ENCODE peak calls at places on chromosome 3, in nine cellular contexts. K is neural progenitor cell, P is spleen, I is Panc1, X is fibroblast of lung, G is mucosa of descending colon, F is foreskin keratinocyte, E is left ventricle myocardium inferior, S is adipocyte. V is an unnamed sample. For H3K4me1, the result is how much of the 10 kb centered on the place peaks cover.

GRCh38 chr3:133547432-133548041 is 25.9 kb upstream of the CDV3 start:
- DNase-seq in S (peak), I (no peak), G (peak), F (no peak), E (peak), X (peak), K (no peak), P (no peak), V (peak)

GRCh38 chr3:58754074-58754473 is 87.5 kb upstream of the FAM3D start:
- DNase-seq in F (no peak), E (no peak), I (no peak), S (no peak), X (no peak), K (no peak), P (no peak), G (no peak), V (no peak)

GRCh38 chr3:196246612-196247308 is 30.4 kb downstream of the SLC51A start:
- DNase-seq in I (no peak), K (no peak), P (no peak), S (no peak), X (peak), E (no peak), F (peak), G (no peak), V (no peak)

GRCh38 chr3:124928333-124929202 is 6.0 kb downstream of the MUC13 start:
- DNase-seq in E (peak), P (no peak), I (peak), K (peak), X (peak), G (peak), F (no peak), S (peak), V (peak)

GRCh38 chr3:95923496-95924210 is 890.7 kb upstream of the EPHA6 start:
- DNase-seq in K (no peak), S (peak), X (peak), P (no peak), G (peak), F (peak), E (no peak), I (no peak), V (no peak)

GRCh38 chr3:43153189-43154083 is 47.6 kb upstream of the POMGNT2 start:
- DNase-seq in X (peak), P (no peak), E (peak), G (peak), I (no peak), K (peak), S (peak), F (no peak), V (peak)

GRCh38 chr3:39124876-39125836 is 17.7 kb downstream of the TTC21A start:
- DNase-seq in X (peak), K (peak), G (peak), I (no peak), S (peak), E (no peak), F (no peak), P (peak), V (peak)

GRCh38 chr3:47527952-47528718 is 14.6 kb upstream of the ELP6 start:
- DNase-seq in S (no peak), P (no peak), F (no peak), I (no peak), K (no peak), E (no peak), G (no peak), X (peak), V (no peak)

GRCh38 chr3:55364426-55364825 is 122.7 kb downstream of the WNT5A start:
- DNase-seq in K (no peak), X (peak), F (no peak), G (no peak), S (peak), E (no peak), I (no peak), P (no peak), V (no peak)

GRCh38 chr3:105970283-105970682 is 101.5 kb upstream of the CBLB start:
- DNase-seq in S (peak), P (no peak), X (peak), K (no peak), E (no peak), I (no peak), F (peak), G (no peak), V (no peak)

GRCh38 chr3:12591456-12591855 is 34.6 kb downstream of the MKRN2 start:
- DNase-seq in F (no peak), K (no peak), S (no peak), P (no peak), G (no peak), X (no peak), E (no peak), I (no peak), V (no peak)

GRCh38 chr3:29255854-29256696 is 24.8 kb upstream of the RBMS3 start:
- DNase-seq in K (no peak), I (no peak), S (no peak), G (no peak), P (no peak), E (no peak), X (peak), F (no peak), V (no peak)

GRCh38 chr3:45644467-45645201 is 44.6 kb upstream of the SACM1L start:
- DNase-seq in I (peak), X (peak), F (peak), G (no peak), E (no peak), P (no peak), S (peak), K (no peak), V (no peak)

GRCh38 chr3:149657458-149657795 is 398 bp downstream of the WWTR1 start:
- DNase-seq in G (peak), X (peak), E (peak), K (peak), P (peak), S (peak), F (no peak), I (no peak), V (no peak)

GRCh38 chr3:13851091-13851849 is 28.6 kb downstream of the WNT7A start:
- DNase-seq in S (no peak), I (no peak), K (no peak), F (no peak), E (no peak), P (peak), G (no peak), X (no peak), V (no peak)
- H3K4me1 ChIP-seq in S (under half), I (under half), K (under half), F (half or more), E (under half), P (under half), G (under half), X (under half), V (under half)

DNA sequence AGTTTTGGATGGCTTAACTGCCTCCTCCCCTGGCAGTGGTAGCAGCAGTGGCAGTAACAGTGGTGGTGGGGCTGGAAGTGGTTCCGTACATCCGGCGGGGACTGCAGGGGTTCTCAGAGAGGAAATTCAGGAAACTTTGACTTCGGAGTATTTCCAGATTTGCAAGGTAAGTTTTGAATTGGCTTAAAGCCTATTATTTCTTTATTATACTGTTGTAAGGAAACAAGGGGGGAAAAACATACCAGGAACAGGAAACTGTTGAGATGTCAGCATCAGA is 1.5 kb downstream of the STXBP5L start:
- DNase-seq in X (no peak), K (peak), I (no peak), P (no peak), G (no peak), F (no peak), S (no peak), E (no peak), V (no peak)
- H3K4me1 ChIP-seq in X (under half), K (under half), I (under half), P (under half), G (under half), F (under half), S (under half), E (under half), V (under half)

DNA sequence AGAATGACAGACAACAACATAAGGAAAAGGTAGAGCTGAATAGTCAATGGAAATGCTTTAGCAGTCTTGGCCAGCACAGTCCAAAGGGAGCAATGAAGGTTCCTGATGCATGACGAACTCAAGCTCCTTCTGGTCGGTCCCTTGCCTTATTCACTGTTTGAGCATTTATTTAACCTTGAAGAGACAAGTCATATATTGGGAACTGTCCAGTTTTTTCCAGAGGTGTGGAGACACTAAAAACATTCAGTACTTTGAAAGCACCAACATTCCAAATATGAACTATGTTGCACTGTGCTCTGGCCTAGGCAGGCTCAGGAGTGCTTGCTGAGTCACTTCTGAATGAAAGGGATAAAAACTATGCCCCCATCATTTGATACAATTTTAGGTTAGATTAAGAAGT is 384.8 kb downstream of the MECOM start:
- DNase-seq in X (peak), P (no peak), G (no peak), S (no peak), K (no peak), I (no peak), E (no peak), F (no peak), V (no peak)
- H3K4me1 ChIP-seq in X (under half), P (under half), G (under half), S (under half), K (under half), I (under half), E (under half), F (under half), V (under half)

DNA sequence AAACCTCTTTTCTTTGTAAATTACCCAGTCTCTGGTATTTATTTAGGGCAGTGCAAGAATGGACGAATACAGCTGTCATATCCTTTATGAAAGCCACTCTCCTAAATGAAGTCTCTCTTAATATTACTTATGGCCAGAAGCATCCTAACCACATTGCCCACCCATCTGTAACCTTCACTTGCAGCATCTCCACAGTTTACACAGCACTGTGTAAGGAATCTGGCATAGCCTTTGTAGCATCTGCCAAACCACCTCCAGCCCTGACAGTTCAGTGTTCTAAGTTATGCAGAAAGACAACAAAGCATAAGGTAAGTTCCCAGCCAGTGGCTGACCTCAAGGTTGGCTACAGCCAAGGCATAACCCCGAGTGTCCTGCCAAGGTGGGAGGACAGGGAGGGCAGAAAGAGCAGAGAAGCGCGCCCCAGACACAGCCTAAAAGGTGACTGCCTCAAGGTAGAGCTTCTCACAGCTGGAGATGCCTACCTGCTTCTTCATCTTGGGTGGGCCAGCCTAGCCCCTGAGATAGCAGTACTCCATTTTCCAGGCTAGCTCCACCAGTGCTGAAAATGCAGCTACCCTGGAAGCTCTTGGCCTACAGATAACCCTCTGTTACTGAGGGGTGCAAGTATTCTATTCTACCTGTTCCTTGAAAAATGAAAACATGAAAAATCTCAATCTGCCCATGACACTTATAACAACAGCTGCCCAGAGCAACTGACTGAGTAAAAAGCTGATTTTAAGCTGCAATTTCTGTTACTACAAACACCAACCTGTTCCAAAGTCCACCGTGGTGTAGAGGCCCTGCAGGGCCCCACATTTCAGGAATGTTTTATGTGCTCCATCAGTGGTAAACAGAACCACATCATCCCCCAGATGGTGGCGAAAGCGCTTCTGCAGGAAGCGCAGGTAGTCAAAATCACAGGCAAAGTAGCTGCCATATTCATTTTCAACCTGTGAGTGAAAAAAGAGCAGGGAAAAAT is 39.3 kb downstream of the GLB1 start:
- DNase-seq in G (no peak), S (no peak), I (no peak), K (no peak), F (no peak), P (no peak), X (peak), E (no peak), V (no peak)
- H3K4me1 ChIP-seq in G (under half), S (under half), I (under half), K (under half), F (under half), P (half or more), X (under half), E (under half), V (under half)

DNA sequence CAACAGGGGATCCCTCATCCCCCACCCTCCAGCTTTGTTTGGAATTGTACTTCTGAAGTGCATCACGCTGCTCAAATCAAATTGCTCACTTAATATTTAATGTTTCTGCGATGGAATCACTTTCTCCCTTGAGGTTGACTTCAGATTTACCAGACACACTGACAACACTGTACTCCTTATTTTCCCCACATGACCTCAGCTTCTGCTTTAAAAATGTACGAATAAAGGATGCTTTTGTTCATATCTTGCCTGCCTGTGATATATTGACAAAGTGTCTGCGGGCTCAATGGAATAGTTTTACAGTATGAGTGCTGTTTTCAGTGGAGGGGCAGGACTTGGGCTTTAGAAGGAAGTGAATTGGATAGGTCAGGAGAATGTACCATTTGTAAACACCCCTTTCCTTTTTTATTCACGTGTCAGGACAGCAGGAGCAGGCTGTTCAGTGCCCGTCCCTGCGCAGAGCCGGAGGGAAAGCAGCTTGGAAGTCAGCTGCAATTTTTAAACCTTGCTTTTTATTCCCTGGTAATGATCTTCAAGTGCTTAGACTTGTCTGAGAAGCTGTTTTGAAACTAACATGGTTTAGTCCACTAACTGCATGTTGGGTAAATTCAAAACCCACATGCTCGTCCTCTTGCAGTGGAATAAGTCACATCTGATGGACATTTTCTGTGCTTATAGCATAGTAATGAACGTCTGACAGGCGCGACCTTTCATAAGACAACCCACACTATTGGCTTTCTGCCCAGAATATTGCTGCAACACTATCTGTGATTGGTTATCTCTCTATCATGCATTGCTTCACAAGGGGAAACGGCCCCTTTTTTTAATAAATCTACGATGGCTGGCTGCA is 29.9 kb downstream of the MBNL1 start:
- DNase-seq in P (no peak), X (peak), S (peak), E (peak), F (peak), G (peak), K (peak), I (peak), V (peak)
- H3K4me1 ChIP-seq in P (half or more), X (under half), S (under half), E (half or more), F (under half), G (half or more), K (under half), I (half or more), V (half or more)

DNA sequence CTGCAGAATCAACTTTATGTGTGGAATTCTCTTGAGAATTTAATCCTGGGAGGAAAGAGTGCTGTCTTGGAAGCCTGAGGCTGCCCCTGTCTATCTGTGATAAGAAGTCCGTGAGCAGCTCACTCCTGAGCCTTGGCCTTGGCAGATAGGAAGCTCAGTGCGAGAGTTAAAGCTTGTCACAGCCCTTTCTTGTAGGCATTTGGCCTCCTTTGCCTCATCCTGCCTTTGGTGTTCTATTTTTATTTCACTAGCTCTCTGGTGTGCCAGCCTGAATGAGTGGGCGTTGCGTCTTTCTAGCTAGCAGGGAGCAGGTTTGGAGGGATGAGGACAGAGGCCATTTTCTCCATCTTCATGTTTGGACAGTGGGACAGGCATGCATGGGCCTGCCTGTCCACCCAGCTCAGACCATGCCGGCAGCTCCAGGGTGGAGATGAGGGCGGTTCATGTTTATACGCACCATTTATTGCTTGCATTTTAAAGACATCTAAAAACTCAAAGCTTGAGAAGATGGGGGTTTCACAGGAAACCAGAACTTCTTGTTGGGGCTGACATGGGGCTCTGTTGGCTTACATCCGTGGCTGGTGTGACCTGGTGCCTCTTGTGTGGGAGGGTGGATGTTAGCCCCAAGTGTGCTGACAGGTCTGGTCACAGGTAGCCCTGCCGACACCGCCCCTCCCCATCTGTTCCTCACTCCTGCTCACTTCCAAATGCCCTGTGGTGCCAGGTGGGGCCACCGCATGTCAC is 29.8 kb downstream of the IRAK2 start:
- DNase-seq in I (no peak), F (peak), K (no peak), P (peak), E (no peak), X (no peak), S (peak), G (no peak), V (no peak)
- H3K4me1 ChIP-seq in I (half or more), F (half or more), K (under half), P (half or more), E (half or more), X (under half), S (half or more), G (half or more), V (under half)

GRCh38 chr3:62928256-62928655 is 53.0 kb upstream of the CADPS start:
- DNase-seq in S (no peak), I (no peak), P (no peak), F (no peak), K (no peak), G (no peak), E (no peak), X (no peak), V (no peak)
- H3K4me1 ChIP-seq in S (under half), I (under half), P (under half), F (under half), K (under half), G (under half), E (under half), X (under half), V (under half)

GRCh38 chr3:141375381-141376301 is 7.3 kb downstream of the ZBTB38 start:
- DNase-seq in S (no peak), P (no peak), X (no peak), K (no peak), I (no peak), G (no peak), E (no peak), F (no peak), V (no peak)

GRCh38 chr3:141371882-141372281 is 3.6 kb downstream of the ZBTB38 start:
- DNase-seq in S (no peak), X (no peak), K (no peak), F (no peak), P (no peak), G (no peak), E (no peak), I (no peak), V (no peak)

GRCh38 chr3:141372656-141373055 is 4.4 kb downstream of the ZBTB38 start:
- DNase-seq in S (no peak), X (no peak), F (no peak), E (no peak), K (no peak), G (no peak), P (no peak), I (no peak), V (no peak)

GRCh38 chr3:141373768-141374526 is 5.6 kb downstream of the ZBTB38 start:
- DNase-seq in P (no peak), S (no peak), G (no peak), K (no peak), E (no peak), X (peak), F (no peak), I (no peak), V (no peak)

DNA sequence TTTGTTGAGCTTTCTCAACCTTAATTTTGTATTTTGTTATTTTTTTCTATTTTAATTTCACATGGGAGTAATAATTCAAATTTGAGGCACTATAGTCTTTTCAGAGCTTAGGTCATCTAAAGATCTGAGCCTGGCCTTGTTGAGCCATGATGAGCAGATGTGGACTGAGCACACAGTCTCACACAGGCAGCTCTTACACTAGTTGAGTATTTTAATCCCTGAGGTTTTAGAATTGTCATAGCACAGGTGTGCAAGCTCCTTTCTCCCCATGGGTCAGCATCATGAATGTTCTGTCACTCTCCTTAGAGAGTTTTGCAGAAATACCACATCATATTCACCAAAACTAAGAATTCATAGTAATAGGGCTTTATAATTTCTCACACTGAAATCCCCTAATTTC is 4.9 kb downstream of the ZBTB38 start:
- DNase-seq in F (no peak), P (no peak), G (no peak), X (no peak), I (no peak), S (no peak), K (no peak), E (no peak), V (no peak)
- H3K4me1 ChIP-seq in F (under half), P (under half), G (under half), X (under half), I (under half), S (under half), K (under half), E (half or more), V (under half)

V was measured in sigmoid colon.